ENCODE peak calls at places on chromosome 9, in five cellular contexts. U is HFF-Myc; G is activated T-cell treated with anti-CD3 and anti-CD28 coated beads, Interleukin-2, amount 50 U/mL, for 24 hours; I is GM20000; W is adipocyte. E is an unnamed sample.

GRCh38 chr9:124214596-124215550 is 42.9 kb upstream of the NEK6 start:
- DNase-seq in U (no peak), G (peak), I (no peak), W (no peak), E (no peak)

GRCh38 chr9:100575765-100576368 is 2.0 kb upstream of the CAVIN4 start:
- DNase-seq in U (no peak), G (no peak), I (no peak), W (peak), E (no peak)

GRCh38 chr9:17171309-17172094 is 36.7 kb downstream of the CNTLN start:
- DNase-seq in U (no peak), G (no peak), I (no peak), W (no peak), E (no peak)

GRCh38 chr9:17018001-17018491 is 116.8 kb upstream of the CNTLN start:
- DNase-seq in U (peak), G (no peak), I (no peak), W (peak), E (no peak)

GRCh38 chr9:128723352-128723865 is 518 bp downstream of the ZDHHC12 start:
- DNase-seq in U (no peak), G (no peak), I (no peak), W (peak), E (no peak)

GRCh38 chr9:121206516-121207370 is 5.1 kb upstream of the RAB14 start:
- DNase-seq in U (no peak), G (no peak), I (no peak), W (no peak), E (no peak)

GRCh38 chr9:112858625-112859147 is 32.0 kb downstream of the SLC46A2 start:
- DNase-seq in U (no peak), G (no peak), I (peak), W (peak), E (peak)

GRCh38 chr9:83620841-83621636 is 1.9 kb upstream of the IDNK start:
- DNase-seq in U (peak), G (peak), I (peak), W (peak), E (no peak)

GRCh38 chr9:120926397-120926928 is at the start of gene TRAF1:
- DNase-seq in U (no peak), G (peak), I (no peak), W (no peak), E (no peak)

GRCh38 chr9:79574716-79575242 is 3.0 kb downstream of the TLE4 start:
- DNase-seq in U (no peak), G (no peak), I (no peak), W (peak), E (no peak)

GRCh38 chr9:133142657-133143592 is 20.8 kb downstream of the GBGT1 start:
- DNase-seq in U (no peak), G (no peak), I (no peak), W (no peak), E (no peak)

GRCh38 chr9:32589083-32589713 is 16.2 kb upstream of the NDUFB6 start:
- DNase-seq in U (peak), G (no peak), I (peak), W (peak), E (no peak)

GRCh38 chr9:69919461-69920061 is 98.9 kb downstream of the CFAP95 start:
- DNase-seq in U (peak), G (no peak), I (peak), W (peak), E (no peak)

GRCh38 chr9:2227468-2227867 is 212.3 kb downstream of the SMARCA2 start:
- DNase-seq in U (no peak), G (no peak), I (no peak), W (peak), E (no peak)

GRCh38 chr9:15370496-15371464 is 51.9 kb upstream of the SNAPC3 start:
- DNase-seq in U (no peak), G (no peak), I (no peak), W (no peak), E (no peak)

GRCh38 chr9:97567182-97567893 is 65.8 kb downstream of the TSTD2 start:
- DNase-seq in U (no peak), G (no peak), I (no peak), W (no peak), E (no peak)

GRCh38 chr9:35594471-35594870 is 10.6 kb upstream of the TESK1 start:
- DNase-seq in U (no peak), G (no peak), I (no peak), W (no peak), E (no peak)

GRCh38 chr9:129544766-129545165 is 76.1 kb downstream of the C9orf50 start:
- DNase-seq in U (no peak), G (no peak), I (no peak), W (peak), E (no peak)

GRCh38 chr9:12696931-12697622 is 3.9 kb downstream of the TYRP1 start:
- DNase-seq in U (no peak), G (no peak), I (no peak), W (no peak), E (no peak)

GRCh38 chr9:136720251-136720886 is 8.0 kb downstream of the DIPK1B start:
- DNase-seq in U (no peak), G (no peak), I (peak), W (no peak), E (no peak)

GRCh38 chr9:127904518-127904887 is 5.1 kb upstream of the ST6GALNAC6 start:
- DNase-seq in U (no peak), G (no peak), I (no peak), W (no peak), E (no peak)

GRCh38 chr9:72592501-72593403 is 71.3 kb downstream of the TMC1 start:
- DNase-seq in U (peak), G (no peak), I (peak), W (peak), E (peak)

GRCh38 chr9:9222730-9223129 is 1390.1 kb downstream of the PTPRD start:
- DNase-seq in U (no peak), G (no peak), I (no peak), W (no peak), E (no peak)

GRCh38 chr9:109935406-109936087 is 155.5 kb downstream of the PALM2AKAP2 start:
- DNase-seq in U (no peak), G (no peak), I (peak), W (no peak), E (no peak)

GRCh38 chr9:90974007-90974406 is 172.4 kb downstream of the SYK start:
- DNase-seq in U (no peak), G (no peak), I (no peak), W (peak), E (no peak)

GRCh38 chr9:21883642-21884041 is 81.2 kb downstream of the MTAP start:
- DNase-seq in U (no peak), G (no peak), I (no peak), W (no peak), E (no peak)

GRCh38 chr9:114002986-114003740 is 74.9 kb downstream of the AMBP start:
- DNase-seq in U (no peak), G (peak), I (no peak), W (no peak), E (no peak)

GRCh38 chr9:38257626-38258215 is 134.8 kb upstream of the ALDH1B1 start:
- DNase-seq in U (no peak), G (no peak), I (no peak), W (no peak), E (no peak)

GRCh38 chr9:711761-712523 is 129.6 kb upstream of the DMRT1 start:
- DNase-seq in U (no peak), G (no peak), I (no peak), W (no peak), E (no peak)

GRCh38 chr9:4306066-4306787 is 6.4 kb upstream of the GLIS3 start:
- DNase-seq in U (no peak), G (no peak), I (no peak), W (peak), E (no peak)

GRCh38 chr9:137351781-137352501 is 49.9 kb upstream of the NRARP start:
- DNase-seq in U (no peak), G (no peak), I (no peak), W (no peak), E (no peak)

GRCh38 chr9:114339130-114339908 is 9.7 kb downstream of the ORM2 start:
- DNase-seq in U (peak), G (peak), I (peak), W (peak), E (peak)

GRCh38 chr9:90942555-90942954 is 140.9 kb downstream of the SYK start:
- DNase-seq in U (no peak), G (no peak), I (no peak), W (no peak), E (peak)

GRCh38 chr9:69089491-69089890 is 53.9 kb downstream of the FXN start:
- DNase-seq in U (no peak), G (no peak), I (no peak), W (no peak), E (no peak)

E was measured in GM12878.